ENCODE peak calls at places on chromosomes 7 and 10, in nine cellular contexts. One of them, this sample, is unnamed.

GRCh38 chr7:151921451-151921850 is 34.8 kb upstream of the GALNTL5 start:
- DNase-seq in fibroblast of villous mesenchyme: no peak
- DNase-seq in stomach: no peak
- DNase-seq in fibroblast of mammary gland: no peak
- DNase-seq in HL-60: no peak
- DNase-seq in AG10803: no peak
- DNase-seq in PC-3: no peak
- DNase-seq in fibroblast of pulmonary artery: no peak
- DNase-seq in choroid plexus epithelial cell: no peak
- DNase-seq in this sample: no peak

GRCh38 chr7:43480581-43480980 is 102.3 kb upstream of the STK17A start:
- DNase-seq in choroid plexus epithelial cell: no peak
- DNase-seq in AG10803: no peak
- DNase-seq in fibroblast of pulmonary artery: peak; percentile 17
- DNase-seq in fibroblast of villous mesenchyme: no peak
- DNase-seq in PC-3: peak; percentile 60
- DNase-seq in fibroblast of mammary gland: no peak
- DNase-seq in stomach: no peak
- DNase-seq in HL-60: no peak
- DNase-seq in this sample: no peak

GRCh38 chr10:37549054-37549453 is 308.4 kb downstream of the ZNF248 start:
- DNase-seq in PC-3: no peak
- DNase-seq in fibroblast of mammary gland: no peak
- DNase-seq in stomach: no peak
- DNase-seq in AG10803: no peak
- DNase-seq in fibroblast of pulmonary artery: no peak
- DNase-seq in HL-60: peak; percentile 21
- DNase-seq in fibroblast of villous mesenchyme: no peak
- DNase-seq in choroid plexus epithelial cell: no peak
- DNase-seq in this sample: no peak

GRCh38 chr10:44978570-44979280 is at the start of gene DEPP1:
- DNase-seq in choroid plexus epithelial cell: peak; percentile 96
- DNase-seq in PC-3: peak; percentile 98
- DNase-seq in fibroblast of villous mesenchyme: peak; percentile 83
- DNase-seq in fibroblast of pulmonary artery: peak; percentile 95
- DNase-seq in stomach: peak; percentile 97
- DNase-seq in fibroblast of mammary gland: peak; percentile 90
- DNase-seq in AG10803: peak; percentile 92
- DNase-seq in HL-60: no peak
- DNase-seq in this sample: peak; percentile 98

GRCh38 chr7:130419652-130420051 is 21.2 kb downstream of the CEP41 start:
- DNase-seq in fibroblast of villous mesenchyme: no peak
- DNase-seq in stomach: no peak
- DNase-seq in AG10803: no peak
- DNase-seq in PC-3: peak; percentile 36
- DNase-seq in HL-60: no peak
- DNase-seq in fibroblast of pulmonary artery: no peak
- DNase-seq in choroid plexus epithelial cell: peak; percentile 69
- DNase-seq in fibroblast of mammary gland: no peak
- DNase-seq in this sample: no peak

GRCh38 chr10:79050896-79051555 is 17.7 kb upstream of the ZMIZ1 start:
- DNase-seq in stomach: no peak
- DNase-seq in AG10803: no peak
- DNase-seq in fibroblast of pulmonary artery: peak; percentile 57
- DNase-seq in fibroblast of villous mesenchyme: peak; percentile 59
- DNase-seq in PC-3: peak; percentile 79
- DNase-seq in fibroblast of mammary gland: no peak
- DNase-seq in HL-60: no peak
- DNase-seq in choroid plexus epithelial cell: no peak
- DNase-seq in this sample: no peak

GRCh38 chr7:74042746-74043522 is 15.0 kb downstream of the ELN start:
- DNase-seq in PC-3: no peak
- DNase-seq in stomach: peak; percentile 65
- DNase-seq in choroid plexus epithelial cell: no peak
- DNase-seq in fibroblast of mammary gland: no peak
- DNase-seq in AG10803: no peak
- DNase-seq in fibroblast of pulmonary artery: no peak
- DNase-seq in HL-60: no peak
- DNase-seq in fibroblast of villous mesenchyme: no peak
- DNase-seq in this sample: no peak

GRCh38 chr7:16205481-16205880 is 215.9 kb downstream of the CRPPA start:
- DNase-seq in AG10803: no peak
- DNase-seq in fibroblast of villous mesenchyme: no peak
- DNase-seq in fibroblast of mammary gland: no peak
- DNase-seq in stomach: no peak
- DNase-seq in HL-60: no peak
- DNase-seq in fibroblast of pulmonary artery: peak; percentile 61
- DNase-seq in choroid plexus epithelial cell: no peak
- DNase-seq in PC-3: no peak
- DNase-seq in this sample: no peak

GRCh38 chr10:72772031-72772430 is 80.1 kb downstream of the MCU start:
- DNase-seq in fibroblast of mammary gland: no peak
- DNase-seq in fibroblast of villous mesenchyme: no peak
- DNase-seq in choroid plexus epithelial cell: no peak
- DNase-seq in fibroblast of pulmonary artery: no peak
- DNase-seq in AG10803: no peak
- DNase-seq in HL-60: no peak
- DNase-seq in PC-3: no peak
- DNase-seq in stomach: no peak
- DNase-seq in this sample: no peak

GRCh38 chr10:1461016-1461415 is 276.3 kb downstream of the ADARB2 start:
- DNase-seq in AG10803: no peak
- DNase-seq in fibroblast of mammary gland: no peak
- DNase-seq in fibroblast of villous mesenchyme: no peak
- DNase-seq in fibroblast of pulmonary artery: no peak
- DNase-seq in stomach: no peak
- DNase-seq in choroid plexus epithelial cell: no peak
- DNase-seq in PC-3: no peak
- DNase-seq in HL-60: no peak
- DNase-seq in this sample: no peak

GRCh38 chr7:31122649-31123058 is 70.5 kb downstream of the ADCYAP1R1 start:
- DNase-seq in PC-3: peak; percentile 88
- DNase-seq in choroid plexus epithelial cell: peak; percentile 92
- DNase-seq in fibroblast of pulmonary artery: peak; percentile 93
- DNase-seq in fibroblast of villous mesenchyme: peak; percentile 84
- DNase-seq in AG10803: peak; percentile 84
- DNase-seq in fibroblast of mammary gland: peak; percentile 90
- DNase-seq in HL-60: peak; percentile 70
- DNase-seq in stomach: peak; percentile 67
- DNase-seq in this sample: peak; percentile 75

GRCh38 chr7:95501261-95501816 is 15.6 kb downstream of the ASB4 start:
- DNase-seq in HL-60: no peak
- DNase-seq in PC-3: peak; percentile 77
- DNase-seq in choroid plexus epithelial cell: peak; percentile 40
- DNase-seq in stomach: no peak
- DNase-seq in fibroblast of pulmonary artery: no peak
- DNase-seq in AG10803: no peak
- DNase-seq in fibroblast of mammary gland: peak; percentile 18
- DNase-seq in fibroblast of villous mesenchyme: peak; percentile 11
- DNase-seq in this sample: no peak

GRCh38 chr10:103470755-103471653 is 8.0 kb downstream of the CALHM3 start:
- DNase-seq in AG10803: no peak
- DNase-seq in fibroblast of mammary gland: peak; percentile 78
- DNase-seq in stomach: peak; percentile 47
- DNase-seq in fibroblast of villous mesenchyme: peak; percentile 59
- DNase-seq in fibroblast of pulmonary artery: peak; percentile 44
- DNase-seq in HL-60: peak; percentile 94
- DNase-seq in choroid plexus epithelial cell: no peak
- DNase-seq in PC-3: peak; percentile 42
- DNase-seq in this sample: peak; percentile 65

GRCh38 chr7:30920584-30921539 is 9.2 kb downstream of the AQP1 start:
- DNase-seq in PC-3: peak; percentile 47
- DNase-seq in stomach: no peak
- DNase-seq in fibroblast of mammary gland: peak; percentile 23
- DNase-seq in fibroblast of pulmonary artery: peak; percentile 51
- DNase-seq in choroid plexus epithelial cell: peak; percentile 37
- DNase-seq in AG10803: peak; percentile 65
- DNase-seq in HL-60: no peak
- DNase-seq in fibroblast of villous mesenchyme: peak; percentile 33
- DNase-seq in this sample: peak; percentile 15

GRCh38 chr7:116339564-116339963 is 129.2 kb downstream of the TES start:
- DNase-seq in fibroblast of villous mesenchyme: peak; percentile 28
- DNase-seq in AG10803: no peak
- DNase-seq in choroid plexus epithelial cell: peak; percentile 26
- DNase-seq in PC-3: peak; percentile 40
- DNase-seq in fibroblast of mammary gland: peak; percentile 54
- DNase-seq in stomach: no peak
- DNase-seq in HL-60: no peak
- DNase-seq in fibroblast of pulmonary artery: peak; percentile 10
- DNase-seq in this sample: no peak

GRCh38 chr7:54932818-54933543 is 85.8 kb upstream of the EGFR start:
- DNase-seq in fibroblast of pulmonary artery: peak; percentile 65
- DNase-seq in PC-3: peak; percentile 73
- DNase-seq in fibroblast of mammary gland: peak; percentile 58
- DNase-seq in stomach: peak; percentile 69
- DNase-seq in fibroblast of villous mesenchyme: peak; percentile 60
- DNase-seq in HL-60: no peak
- DNase-seq in choroid plexus epithelial cell: peak; percentile 67
- DNase-seq in AG10803: peak; percentile 66
- DNase-seq in this sample: peak; percentile 86

GRCh38 chr10:33087142-33087541 is 129.1 kb upstream of the ITGB1 start:
- DNase-seq in choroid plexus epithelial cell: peak; percentile 16
- DNase-seq in fibroblast of pulmonary artery: no peak
- DNase-seq in PC-3: no peak
- DNase-seq in HL-60: no peak
- DNase-seq in stomach: no peak
- DNase-seq in AG10803: no peak
- DNase-seq in fibroblast of villous mesenchyme: peak; percentile 32
- DNase-seq in fibroblast of mammary gland: no peak
- DNase-seq in this sample: no peak

DNA sequence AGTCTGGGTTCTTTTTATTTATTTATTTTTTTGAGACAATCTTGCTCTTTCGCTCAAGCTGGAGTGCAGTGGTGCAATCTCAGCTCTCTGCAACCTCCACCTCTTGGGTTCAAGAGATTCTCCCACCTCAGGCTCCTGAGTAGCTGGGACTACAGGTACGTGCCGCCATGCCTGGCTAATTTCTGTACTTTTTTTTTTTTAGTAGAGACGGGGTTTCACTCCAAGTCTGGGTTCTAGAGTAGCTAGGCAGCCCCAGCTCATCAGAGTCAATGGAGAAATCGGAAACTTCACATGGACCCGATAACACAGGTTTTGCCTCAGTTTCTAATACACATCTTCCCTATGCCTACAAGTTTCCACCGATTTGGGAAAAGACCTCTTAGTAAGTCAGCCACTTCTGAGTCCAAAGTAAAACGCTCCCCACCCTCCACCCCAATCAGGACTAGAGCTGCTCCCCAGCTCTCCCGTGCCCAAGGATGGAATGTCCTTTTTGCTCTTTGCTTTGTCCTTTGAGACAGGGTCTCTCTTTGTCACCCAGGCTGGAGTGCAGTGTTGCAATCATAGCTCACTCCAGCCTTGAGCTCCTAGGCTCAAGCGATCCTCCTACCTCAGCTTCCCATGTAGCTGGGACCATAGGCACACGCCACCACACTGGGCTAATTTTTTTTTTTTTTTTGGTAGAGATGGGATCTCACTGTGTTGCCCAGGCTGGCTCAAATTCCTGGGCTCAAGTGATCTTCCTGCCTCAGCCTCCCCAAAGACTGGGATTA is 3.8 kb upstream of the SERPINE1 start:
- DNase-seq in fibroblast of mammary gland: no peak
- DNase-seq in stomach: no peak
- DNase-seq in HL-60: no peak
- DNase-seq in PC-3: no peak
- DNase-seq in fibroblast of villous mesenchyme: no peak
- DNase-seq in choroid plexus epithelial cell: no peak
- DNase-seq in fibroblast of pulmonary artery: no peak
- DNase-seq in AG10803: no peak
- DNase-seq in this sample: no peak
- H3K4me3 ChIP-seq in fibroblast of mammary gland: no peak overlapping the region
- H3K4me3 ChIP-seq in stomach: no peak overlapping the region
- H3K4me3 ChIP-seq in HL-60: no peak overlapping the region
- H3K4me3 ChIP-seq in PC-3: no peak overlapping the region
- H3K4me3 ChIP-seq in fibroblast of villous mesenchyme: peak overlapping the region; percentile 55
- H3K4me3 ChIP-seq in choroid plexus epithelial cell: no peak overlapping the region
- H3K4me3 ChIP-seq in fibroblast of pulmonary artery: peak overlapping the region; percentile 36
- H3K4me3 ChIP-seq in AG10803: no peak overlapping the region
- H3K4me3 ChIP-seq in this sample: no peak overlapping the region

DNA sequence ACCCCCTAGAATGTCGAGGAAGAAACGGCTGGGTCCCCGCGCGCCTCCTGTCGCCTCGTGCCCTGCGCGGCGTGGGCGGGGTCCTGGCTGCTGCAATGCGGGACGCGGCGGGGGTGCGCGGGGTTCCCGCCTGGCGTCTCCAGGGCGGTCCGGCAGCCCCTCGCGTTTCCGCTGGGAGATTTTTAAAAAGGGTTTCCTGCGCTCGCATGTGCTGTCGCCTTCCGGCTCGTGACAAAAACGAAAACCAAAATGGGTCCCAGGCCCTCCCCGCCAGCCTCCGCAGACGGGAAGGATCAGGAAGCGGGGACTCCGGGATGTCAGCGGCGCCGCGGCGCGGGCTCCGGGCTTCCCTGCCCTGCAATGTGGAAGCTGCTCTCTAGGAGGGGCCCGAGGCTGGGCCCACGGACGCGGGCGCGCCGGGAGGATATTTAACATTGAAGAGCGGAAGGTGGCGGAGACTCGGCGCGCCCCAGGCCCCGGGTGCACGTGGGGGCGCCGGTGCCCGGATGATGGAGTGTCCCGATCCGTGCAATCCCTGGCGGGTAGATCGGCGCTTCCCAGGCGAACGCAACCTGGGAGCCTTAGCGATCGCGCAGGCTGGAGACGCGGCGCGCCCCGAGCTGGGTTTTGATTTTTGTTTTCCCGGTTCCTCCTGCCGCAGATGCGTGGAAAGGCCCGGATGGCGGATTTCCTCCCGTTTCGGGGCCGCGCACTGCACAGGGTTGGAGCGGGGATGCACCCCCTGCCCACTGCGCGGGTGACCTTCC is 1.0 kb downstream of the PFKP start:
- DNase-seq in HL-60: peak; percentile 31
- DNase-seq in PC-3: peak; percentile 29
- DNase-seq in fibroblast of pulmonary artery: peak; percentile 72
- DNase-seq in fibroblast of villous mesenchyme: peak; percentile 80
- DNase-seq in fibroblast of mammary gland: peak; percentile 57
- DNase-seq in AG10803: peak; percentile 63
- DNase-seq in stomach: peak; percentile 50
- DNase-seq in choroid plexus epithelial cell: peak; percentile 72
- DNase-seq in this sample: peak; percentile 49
- TF ChIP-seq CTCF in HL-60: no peak
- TF ChIP-seq CTCF in PC-3: no peak
- TF ChIP-seq CTCF in fibroblast of pulmonary artery: peak; percentile 33
- TF ChIP-seq CTCF in fibroblast of villous mesenchyme: peak; percentile 37
- TF ChIP-seq CTCF in fibroblast of mammary gland: peak; percentile 23
- TF ChIP-seq CTCF in AG10803: peak; percentile 41
- TF ChIP-seq CTCF in stomach: peak; percentile 5
- TF ChIP-seq CTCF in choroid plexus epithelial cell: peak; percentile 60
- TF ChIP-seq CTCF in this sample: peak; percentile 2

GRCh38 chr10:84329986-84330651 is 1.7 kb downstream of the CCSER2 start:
- DNase-seq in fibroblast of villous mesenchyme: no peak
- DNase-seq in HL-60: peak; percentile 25
- DNase-seq in PC-3: no peak
- DNase-seq in fibroblast of mammary gland: no peak
- DNase-seq in choroid plexus epithelial cell: no peak
- DNase-seq in AG10803: no peak
- DNase-seq in fibroblast of pulmonary artery: no peak
- DNase-seq in stomach: no peak
- DNase-seq in this sample: no peak
- H3K4me3 ChIP-seq in fibroblast of villous mesenchyme: peak overlapping the region; percentile 73
- H3K4me3 ChIP-seq in HL-60: no peak overlapping the region
- H3K4me3 ChIP-seq in PC-3: peak overlapping the region; percentile 96
- H3K4me3 ChIP-seq in fibroblast of mammary gland: no peak overlapping the region
- H3K4me3 ChIP-seq in choroid plexus epithelial cell: peak overlapping the region; percentile 74
- H3K4me3 ChIP-seq in AG10803: peak overlapping the region; percentile 80
- H3K4me3 ChIP-seq in fibroblast of pulmonary artery: peak overlapping the region; percentile 84
- H3K4me3 ChIP-seq in stomach: no peak overlapping the region
- H3K4me3 ChIP-seq in this sample: no peak overlapping the region

GRCh38 chr7:144027070-144027469 is 21.7 kb upstream of the OR2A5 start:
- DNase-seq in fibroblast of pulmonary artery: peak; percentile 76
- DNase-seq in fibroblast of villous mesenchyme: peak; percentile 57
- DNase-seq in AG10803: peak; percentile 23
- DNase-seq in PC-3: peak; percentile 52
- DNase-seq in stomach: no peak
- DNase-seq in HL-60: no peak
- DNase-seq in fibroblast of mammary gland: peak; percentile 55
- DNase-seq in choroid plexus epithelial cell: peak; percentile 78
- DNase-seq in this sample: no peak
- TF ChIP-seq CTCF in fibroblast of pulmonary artery: peak; percentile 59
- TF ChIP-seq CTCF in fibroblast of villous mesenchyme: peak; percentile 64
- TF ChIP-seq CTCF in AG10803: peak; percentile 59
- TF ChIP-seq CTCF in PC-3: peak; percentile 66
- TF ChIP-seq CTCF in stomach: peak; percentile 33
- TF ChIP-seq CTCF in HL-60: no peak
- TF ChIP-seq CTCF in fibroblast of mammary gland: peak; percentile 48
- TF ChIP-seq CTCF in choroid plexus epithelial cell: peak; percentile 56
- TF ChIP-seq CTCF in this sample: no peak